ENCODE peak calls at places on chromosomes 13 and 19, in eight cellular contexts. One of them, this sample, is unnamed.

GRCh38 chr13:110131424-110131823 is 175.5 kb downstream of the COL4A1 start:
- DNase-seq in astrocyte of the cerebellum: no peak
- DNase-seq in PC-3: no peak
- DNase-seq in fibroblast of pulmonary artery: no peak
- DNase-seq in transverse colon: no peak
- DNase-seq in pancreas: no peak
- DNase-seq in ascending aorta: no peak
- DNase-seq in AG09319: no peak
- DNase-seq in this sample: no peak

GRCh38 chr13:73210218-73210883 is 151.5 kb downstream of the KLF5 start:
- DNase-seq in PC-3: peak; percentile 69
- DNase-seq in transverse colon: no peak
- DNase-seq in fibroblast of pulmonary artery: no peak
- DNase-seq in pancreas: no peak
- DNase-seq in ascending aorta: no peak
- DNase-seq in AG09319: no peak
- DNase-seq in astrocyte of the cerebellum: no peak
- DNase-seq in this sample: no peak

GRCh38 chr19:934865-935422 is 9.1 kb downstream of the ARID3A start:
- DNase-seq in AG09319: no peak
- DNase-seq in astrocyte of the cerebellum: no peak
- DNase-seq in fibroblast of pulmonary artery: peak; percentile 85
- DNase-seq in PC-3: peak; percentile 68
- DNase-seq in pancreas: peak; percentile 96
- DNase-seq in ascending aorta: peak; percentile 89
- DNase-seq in transverse colon: peak; percentile 86
- DNase-seq in this sample: peak; percentile 48

GRCh38 chr13:48158915-48159314 is 64.0 kb upstream of the MED4 start:
- DNase-seq in transverse colon: no peak
- DNase-seq in PC-3: no peak
- DNase-seq in fibroblast of pulmonary artery: no peak
- DNase-seq in pancreas: no peak
- DNase-seq in ascending aorta: no peak
- DNase-seq in AG09319: no peak
- DNase-seq in astrocyte of the cerebellum: no peak
- DNase-seq in this sample: no peak

GRCh38 chr13:39566216-39566869 is 36.6 kb downstream of the LHFPL6 start:
- DNase-seq in ascending aorta: no peak
- DNase-seq in AG09319: no peak
- DNase-seq in PC-3: no peak
- DNase-seq in transverse colon: no peak
- DNase-seq in fibroblast of pulmonary artery: no peak
- DNase-seq in pancreas: no peak
- DNase-seq in astrocyte of the cerebellum: no peak
- DNase-seq in this sample: no peak

GRCh38 chr13:44013666-44014291 is 134.1 kb downstream of the LACC1 start:
- DNase-seq in pancreas: no peak
- DNase-seq in PC-3: peak; percentile 33
- DNase-seq in astrocyte of the cerebellum: no peak
- DNase-seq in fibroblast of pulmonary artery: peak; percentile 66
- DNase-seq in ascending aorta: no peak
- DNase-seq in transverse colon: no peak
- DNase-seq in AG09319: peak; percentile 7
- DNase-seq in this sample: peak; percentile 63

GRCh38 chr19:1097810-1098176 is 2.6 kb upstream of the POLR2E start:
- DNase-seq in pancreas: no peak
- DNase-seq in transverse colon: no peak
- DNase-seq in astrocyte of the cerebellum: no peak
- DNase-seq in fibroblast of pulmonary artery: no peak
- DNase-seq in AG09319: no peak
- DNase-seq in ascending aorta: no peak
- DNase-seq in PC-3: no peak
- DNase-seq in this sample: no peak

GRCh38 chr13:60028021-60028420 is 135.7 kb downstream of the DIAPH3 start:
- DNase-seq in pancreas: no peak
- DNase-seq in AG09319: no peak
- DNase-seq in transverse colon: no peak
- DNase-seq in PC-3: no peak
- DNase-seq in ascending aorta: no peak
- DNase-seq in astrocyte of the cerebellum: no peak
- DNase-seq in fibroblast of pulmonary artery: no peak
- DNase-seq in this sample: no peak

GRCh38 chr19:35963514-35963913 is 27.3 kb downstream of the LRFN3 start:
- DNase-seq in pancreas: peak; percentile 67
- DNase-seq in PC-3: peak; percentile 28
- DNase-seq in ascending aorta: no peak
- DNase-seq in transverse colon: no peak
- DNase-seq in fibroblast of pulmonary artery: peak; percentile 74
- DNase-seq in AG09319: no peak
- DNase-seq in astrocyte of the cerebellum: peak; percentile 42
- DNase-seq in this sample: peak; percentile 64

GRCh38 chr13:98482476-98483444 is 94.1 kb downstream of the STK24 start:
- DNase-seq in transverse colon: peak; percentile 71
- DNase-seq in ascending aorta: no peak
- DNase-seq in astrocyte of the cerebellum: peak; percentile 42
- DNase-seq in fibroblast of pulmonary artery: peak; percentile 57
- DNase-seq in AG09319: peak; percentile 61
- DNase-seq in pancreas: peak; percentile 84
- DNase-seq in PC-3: no peak
- DNase-seq in this sample: peak; percentile 79

GRCh38 chr13:112441226-112441625 is 65.1 kb downstream of the SPACA7 start:
- DNase-seq in transverse colon: no peak
- DNase-seq in fibroblast of pulmonary artery: no peak
- DNase-seq in ascending aorta: no peak
- DNase-seq in PC-3: no peak
- DNase-seq in pancreas: no peak
- DNase-seq in astrocyte of the cerebellum: no peak
- DNase-seq in AG09319: no peak
- DNase-seq in this sample: no peak

GRCh38 chr19:45927565-45928261 is 13.1 kb upstream of the NANOS2 start:
- DNase-seq in ascending aorta: peak; percentile 91
- DNase-seq in AG09319: peak; percentile 51
- DNase-seq in pancreas: peak; percentile 92
- DNase-seq in astrocyte of the cerebellum: peak; percentile 73
- DNase-seq in fibroblast of pulmonary artery: peak; percentile 88
- DNase-seq in PC-3: peak; percentile 95
- DNase-seq in transverse colon: peak; percentile 93
- DNase-seq in this sample: peak; percentile 80

GRCh38 chr13:43861863-43862262 is 17.7 kb downstream of the CCDC122 start:
- DNase-seq in transverse colon: no peak
- DNase-seq in AG09319: no peak
- DNase-seq in pancreas: no peak
- DNase-seq in astrocyte of the cerebellum: no peak
- DNase-seq in ascending aorta: no peak
- DNase-seq in fibroblast of pulmonary artery: peak; percentile 32
- DNase-seq in PC-3: no peak
- DNase-seq in this sample: no peak

GRCh38 chr19:49102303-49102702 is 11.9 kb upstream of the LIN7B start:
- DNase-seq in fibroblast of pulmonary artery: no peak
- DNase-seq in pancreas: no peak
- DNase-seq in PC-3: no peak
- DNase-seq in astrocyte of the cerebellum: no peak
- DNase-seq in ascending aorta: no peak
- DNase-seq in AG09319: no peak
- DNase-seq in transverse colon: no peak
- DNase-seq in this sample: no peak

GRCh38 chr13:92158335-92158734 is 759.9 kb downstream of the GPC5 start:
- DNase-seq in transverse colon: no peak
- DNase-seq in AG09319: no peak
- DNase-seq in ascending aorta: no peak
- DNase-seq in fibroblast of pulmonary artery: peak; percentile 48
- DNase-seq in PC-3: peak; percentile 58
- DNase-seq in pancreas: no peak
- DNase-seq in astrocyte of the cerebellum: no peak
- DNase-seq in this sample: peak; percentile 65

GRCh38 chr19:17779281-17779930 is 15.5 kb upstream of the B3GNT3 start:
- DNase-seq in ascending aorta: no peak
- DNase-seq in astrocyte of the cerebellum: no peak
- DNase-seq in PC-3: peak; percentile 84
- DNase-seq in fibroblast of pulmonary artery: peak; percentile 38
- DNase-seq in pancreas: no peak
- DNase-seq in transverse colon: peak; percentile 33
- DNase-seq in AG09319: no peak
- DNase-seq in this sample: peak; percentile 46

GRCh38 chr13:75541287-75541686 is 3.6 kb upstream of the COMMD6 start:
- DNase-seq in fibroblast of pulmonary artery: no peak
- DNase-seq in ascending aorta: no peak
- DNase-seq in pancreas: no peak
- DNase-seq in PC-3: no peak
- DNase-seq in transverse colon: no peak
- DNase-seq in AG09319: no peak
- DNase-seq in astrocyte of the cerebellum: no peak
- DNase-seq in this sample: peak; percentile 45

GRCh38 chr13:102091231-102091630 is 310.6 kb downstream of the FGF14 start:
- DNase-seq in AG09319: no peak
- DNase-seq in astrocyte of the cerebellum: no peak
- DNase-seq in transverse colon: no peak
- DNase-seq in fibroblast of pulmonary artery: no peak
- DNase-seq in PC-3: peak; percentile 7
- DNase-seq in pancreas: no peak
- DNase-seq in ascending aorta: no peak
- DNase-seq in this sample: peak; percentile 35
- TF ChIP-seq CTCF in AG09319: peak; percentile 0
- TF ChIP-seq CTCF in astrocyte of the cerebellum: peak; percentile 34
- TF ChIP-seq CTCF in transverse colon: no peak
- TF ChIP-seq CTCF in fibroblast of pulmonary artery: no peak
- TF ChIP-seq CTCF in PC-3: peak; percentile 38
- TF ChIP-seq CTCF in pancreas: no peak
- TF ChIP-seq CTCF in ascending aorta: no peak
- TF ChIP-seq CTCF in this sample: no peak

DNA sequence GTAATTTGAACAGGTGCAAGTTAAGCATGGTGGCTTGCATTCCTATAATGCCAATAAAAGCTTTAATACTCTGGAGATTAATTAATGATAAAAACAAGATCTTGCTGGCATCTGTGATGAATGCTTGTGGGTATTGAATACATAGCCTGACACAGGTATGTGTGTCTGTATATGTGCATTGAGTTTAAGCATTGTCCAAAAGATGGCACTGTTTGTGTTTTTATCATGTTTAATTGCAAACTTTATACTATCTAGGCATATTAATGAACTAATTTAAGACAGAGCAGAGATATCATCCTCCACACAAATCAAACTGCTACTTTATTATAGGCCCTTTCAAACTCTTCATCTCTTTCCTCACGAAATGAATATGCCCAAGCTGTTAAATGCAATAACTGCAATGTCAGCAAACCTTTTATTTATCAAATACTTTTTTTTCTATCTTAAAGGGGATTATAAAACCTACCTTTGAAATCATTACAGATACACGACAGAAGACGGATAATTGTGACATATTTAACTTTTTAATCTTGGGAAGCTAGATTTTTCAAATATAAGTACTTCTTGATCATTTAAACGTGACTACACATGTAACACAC is 86.5 kb downstream of the TNFSF11 start:
- DNase-seq in AG09319: no peak
- DNase-seq in ascending aorta: no peak
- DNase-seq in pancreas: no peak
- DNase-seq in astrocyte of the cerebellum: peak; percentile 20
- DNase-seq in PC-3: peak; percentile 26
- DNase-seq in transverse colon: no peak
- DNase-seq in fibroblast of pulmonary artery: peak; percentile 51
- DNase-seq in this sample: peak; percentile 63
- TF ChIP-seq CTCF in AG09319: peak; percentile 27
- TF ChIP-seq CTCF in ascending aorta: no peak
- TF ChIP-seq CTCF in pancreas: no peak
- TF ChIP-seq CTCF in astrocyte of the cerebellum: no peak
- TF ChIP-seq CTCF in PC-3: peak; percentile 57
- TF ChIP-seq CTCF in transverse colon: no peak
- TF ChIP-seq CTCF in fibroblast of pulmonary artery: peak; percentile 42
- TF ChIP-seq CTCF in this sample: peak; percentile 52

GRCh38 chr13:41660426-41660825 is 203.1 kb downstream of the RGCC start:
- DNase-seq in AG09319: no peak
- DNase-seq in PC-3: no peak
- DNase-seq in transverse colon: no peak
- DNase-seq in ascending aorta: no peak
- DNase-seq in fibroblast of pulmonary artery: no peak
- DNase-seq in astrocyte of the cerebellum: no peak
- DNase-seq in pancreas: no peak
- DNase-seq in this sample: peak; percentile 83

GRCh38 chr13:41654800-41655199 is 197.4 kb downstream of the RGCC start:
- DNase-seq in transverse colon: no peak
- DNase-seq in fibroblast of pulmonary artery: no peak
- DNase-seq in ascending aorta: no peak
- DNase-seq in pancreas: no peak
- DNase-seq in PC-3: no peak
- DNase-seq in astrocyte of the cerebellum: no peak
- DNase-seq in AG09319: no peak
- DNase-seq in this sample: no peak

GRCh38 chr13:41655997-41656396 is 198.6 kb downstream of the RGCC start:
- DNase-seq in AG09319: no peak
- DNase-seq in pancreas: no peak
- DNase-seq in transverse colon: no peak
- DNase-seq in astrocyte of the cerebellum: no peak
- DNase-seq in ascending aorta: no peak
- DNase-seq in fibroblast of pulmonary artery: no peak
- DNase-seq in PC-3: no peak
- DNase-seq in this sample: no peak

GRCh38 chr13:41652735-41653361 is 195.5 kb downstream of the RGCC start:
- DNase-seq in fibroblast of pulmonary artery: peak; percentile 87
- DNase-seq in astrocyte of the cerebellum: peak; percentile 68
- DNase-seq in PC-3: peak; percentile 60
- DNase-seq in ascending aorta: no peak
- DNase-seq in pancreas: no peak
- DNase-seq in AG09319: peak; percentile 45
- DNase-seq in transverse colon: no peak
- DNase-seq in this sample: peak; percentile 80

GRCh38 chr13:41658057-41658642 is 200.8 kb downstream of the RGCC start:
- DNase-seq in pancreas: no peak
- DNase-seq in AG09319: peak; percentile 85
- DNase-seq in transverse colon: no peak
- DNase-seq in fibroblast of pulmonary artery: peak; percentile 83
- DNase-seq in ascending aorta: no peak
- DNase-seq in PC-3: no peak
- DNase-seq in astrocyte of the cerebellum: peak; percentile 65
- DNase-seq in this sample: peak; percentile 60
- TF ChIP-seq CTCF in pancreas: no peak
- TF ChIP-seq CTCF in AG09319: peak; percentile 35
- TF ChIP-seq CTCF in transverse colon: no peak
- TF ChIP-seq CTCF in fibroblast of pulmonary artery: no peak
- TF ChIP-seq CTCF in ascending aorta: no peak
- TF ChIP-seq CTCF in PC-3: peak; percentile 25
- TF ChIP-seq CTCF in astrocyte of the cerebellum: no peak
- TF ChIP-seq CTCF in this sample: no peak

GRCh38 chr13:94656766-94657165 is 55.1 kb downstream of the GPR180 start:
- DNase-seq in ascending aorta: no peak
- DNase-seq in PC-3: peak; percentile 76
- DNase-seq in astrocyte of the cerebellum: peak; percentile 80
- DNase-seq in transverse colon: no peak
- DNase-seq in fibroblast of pulmonary artery: peak; percentile 78
- DNase-seq in pancreas: no peak
- DNase-seq in AG09319: peak; percentile 88
- DNase-seq in this sample: peak; percentile 97
- TF ChIP-seq CTCF in ascending aorta: no peak
- TF ChIP-seq CTCF in PC-3: no peak
- TF ChIP-seq CTCF in astrocyte of the cerebellum: no peak
- TF ChIP-seq CTCF in transverse colon: no peak
- TF ChIP-seq CTCF in fibroblast of pulmonary artery: peak; percentile 11
- TF ChIP-seq CTCF in pancreas: no peak
- TF ChIP-seq CTCF in AG09319: peak; percentile 4
- TF ChIP-seq CTCF in this sample: no peak

GRCh38 chr19:39497850-39498261 is 891 bp upstream of the DLL3 start:
- DNase-seq in fibroblast of pulmonary artery: peak; percentile 29
- DNase-seq in PC-3: peak; percentile 33
- DNase-seq in pancreas: peak; percentile 73
- DNase-seq in transverse colon: peak; percentile 49
- DNase-seq in astrocyte of the cerebellum: no peak
- DNase-seq in ascending aorta: no peak
- DNase-seq in AG09319: no peak
- DNase-seq in this sample: peak; percentile 24
- TF ChIP-seq CTCF in fibroblast of pulmonary artery: peak; percentile 23
- TF ChIP-seq CTCF in PC-3: peak; percentile 47
- TF ChIP-seq CTCF in pancreas: no peak
- TF ChIP-seq CTCF in transverse colon: no peak
- TF ChIP-seq CTCF in astrocyte of the cerebellum: peak; percentile 43
- TF ChIP-seq CTCF in ascending aorta: no peak
- TF ChIP-seq CTCF in AG09319: peak; percentile 45
- TF ChIP-seq CTCF in this sample: peak; percentile 13